ENCODE peak calls at places on chromosomes 4 and X, in five cellular contexts. P is COR-L47; V is activated T-cell treated with anti-CD3 and anti-CD28 coated beads, Interleukin-2, amount 50 U/mL, for 72 hours; U is HCT116; N is stimulated activated naive CD8-positive, alpha-beta T cell treated with anti-CD3 and anti-CD28 coated beads, Interleukin-15, amount 100 ng/mL, for 72 hours. L is an unnamed sample.

GRCh38 chr4:150212927-150213326 is 134.7 kb downstream of the DCLK2 start:
- DNase-seq in U (no peak), P (peak), N (no peak), V (no peak), L (no peak)

GRCh38 chrX:36422368-36422767 is 502.8 kb downstream of the CFAP47 start:
- DNase-seq in N (no peak), U (no peak), P (no peak), V (no peak), L (no peak)

GRCh38 chr4:142815834-142816233 is 30.3 kb downstream of the INPP4B start:
- DNase-seq in P (no peak), N (peak), U (peak), V (peak), L (no peak)

GRCh38 chr4:185761352-185762235 is 50.4 kb downstream of the SORBS2 start:
- DNase-seq in N (no peak), V (no peak), P (no peak), U (no peak), L (no peak)

GRCh38 chr4:103375278-103375677 is 177.1 kb upstream of the CENPE start:
- DNase-seq in N (no peak), V (no peak), P (no peak), U (peak), L (peak)

GRCh38 chr4:186703510-186703909 is 20.1 kb downstream of the FAT1 start:
- DNase-seq in N (no peak), V (no peak), U (no peak), P (no peak), L (no peak)

GRCh38 chrX:72621619-72622485 is 49.2 kb upstream of the HDAC8 start:
- DNase-seq in U (peak), P (no peak), V (peak), N (peak), L (no peak)

GRCh38 chr4:19707876-19708275 is 543.8 kb upstream of the SLIT2 start:
- DNase-seq in P (no peak), N (no peak), V (no peak), U (no peak), L (no peak)

GRCh38 chr4:113682730-113683129 is 78.8 kb downstream of the CAMK2D start:
- DNase-seq in V (no peak), N (no peak), U (no peak), P (no peak), L (no peak)